ENCODE peak calls at places on chromosomes 12 and 14, in eight cellular contexts. A is psoas muscle; K is pancreas; V is CD8-positive, alpha-beta T cell; H is prostate gland; B is AG04450; T is fibroblast of lung; R is hepatocyte. E is an unnamed sample.
A peak's percentile ranks its signal among the peaks of the same experiment; 100 is the strongest.

GRCh38 chr12:49635656-49636055 is 12.3 kb downstream of the PRPF40B start:
- DNase-seq in V (no peak), A (no peak), R (no peak), H (no peak), K (no peak), B (no peak), T (no peak), E (no peak)

GRCh38 chr12:50952510-50952909 is at the start of gene HIGD1C:
- DNase-seq in K (no peak), R (no peak), B (no peak), A (no peak), T (no peak), H (no peak), V (no peak), E (no peak)

GRCh38 chr12:110689601-110690430 is 901 bp upstream of the HVCN1 start:
- DNase-seq in V (peak; percentile 45), R (peak; percentile 39), A (peak; percentile 40), T (peak; percentile 26), K (no peak), B (no peak), H (no peak), E (no peak)

GRCh38 chr14:26199599-26200370 is 398.0 kb downstream of the NOVA1 start:
- DNase-seq in V (no peak), R (no peak), H (no peak), B (no peak), A (no peak), K (no peak), T (peak; percentile 49), E (peak; percentile 56)

GRCh38 chr14:30906752-30907658 is 32.6 kb downstream of the COCH start:
- DNase-seq in V (no peak), T (peak; percentile 41), B (no peak), K (no peak), H (no peak), R (peak; percentile 8), A (no peak), E (no peak)

GRCh38 chr12:123995023-123995422 is 22.0 kb downstream of the ZNF664 start:
- DNase-seq in V (no peak), B (no peak), T (peak; percentile 68), R (no peak), A (no peak), H (no peak), K (no peak), E (peak; percentile 81)

GRCh38 chr14:65290830-65291229 is 121.7 kb upstream of the FUT8 start:
- DNase-seq in K (no peak), B (no peak), H (no peak), T (peak; percentile 62), V (no peak), A (no peak), R (no peak), E (peak; percentile 38)

GRCh38 chr14:103969961-103970360 is 27.6 kb upstream of the RD3L start:
- DNase-seq in A (no peak), T (no peak), B (no peak), K (no peak), H (no peak), V (no peak), R (no peak), E (no peak)

GRCh38 chr14:64758711-64759554 is 54.7 kb downstream of the PLEKHG3 start:
- DNase-seq in B (peak; percentile 93), T (peak; percentile 93), K (peak; percentile 56), H (no peak), A (peak; percentile 25), R (peak; percentile 89), V (no peak), E (peak; percentile 80)

GRCh38 chr12:55820679-55821078 is 2.8 kb downstream of the ORMDL2 start:
- DNase-seq in R (no peak), B (no peak), T (peak; percentile 39), H (no peak), V (no peak), K (no peak), A (no peak), E (no peak)

GRCh38 chr12:51323966-51324895 is at the start of gene BIN2:
- DNase-seq in A (peak; percentile 52), R (no peak), K (peak; percentile 58), H (no peak), V (peak; percentile 73), B (no peak), T (no peak), E (no peak)

GRCh38 chr12:104180389-104180788 is 35.2 kb upstream of the TXNRD1 start:
- DNase-seq in H (peak; percentile 60), A (no peak), K (no peak), R (no peak), T (peak; percentile 15), V (no peak), B (no peak), E (no peak)

GRCh38 chr14:100323121-100323941 is at the start of gene SLC25A47:
- DNase-seq in V (no peak), K (no peak), H (no peak), R (no peak), B (no peak), T (no peak), A (no peak), E (no peak)

GRCh38 chr14:74364271-74364880 is 16.1 kb downstream of the VRTN start:
- DNase-seq in A (no peak), H (no peak), V (no peak), R (no peak), K (no peak), T (no peak), B (no peak), E (no peak)

GRCh38 chr14:97458302-97459137 is 661.3 kb downstream of the VRK1 start:
- DNase-seq in H (no peak), R (peak; percentile 69), T (no peak), K (peak; percentile 59), B (no peak), V (peak; percentile 73), A (no peak), E (no peak)

GRCh38 chr12:1518763-1519516 is 75.4 kb downstream of the FBXL14 start:
- DNase-seq in K (no peak), A (no peak), V (no peak), H (peak; percentile 59), B (peak; percentile 49), R (peak; percentile 40), T (peak; percentile 70), E (no peak)

GRCh38 chr12:1517734-1518485 is 76.5 kb downstream of the FBXL14 start:
- DNase-seq in H (no peak), T (no peak), R (no peak), K (no peak), A (no peak), B (no peak), V (no peak), E (no peak)

GRCh38 chr12:1515428-1515827 is 79.0 kb downstream of the FBXL14 start:
- DNase-seq in H (no peak), R (no peak), K (no peak), A (no peak), V (no peak), T (no peak), B (no peak), E (no peak)

GRCh38 chr12:1518486-1518762 is 76.0 kb downstream of the FBXL14 start:
- DNase-seq in A (no peak), K (no peak), V (no peak), R (no peak), H (no peak), T (no peak), B (no peak), E (no peak)

DNA sequence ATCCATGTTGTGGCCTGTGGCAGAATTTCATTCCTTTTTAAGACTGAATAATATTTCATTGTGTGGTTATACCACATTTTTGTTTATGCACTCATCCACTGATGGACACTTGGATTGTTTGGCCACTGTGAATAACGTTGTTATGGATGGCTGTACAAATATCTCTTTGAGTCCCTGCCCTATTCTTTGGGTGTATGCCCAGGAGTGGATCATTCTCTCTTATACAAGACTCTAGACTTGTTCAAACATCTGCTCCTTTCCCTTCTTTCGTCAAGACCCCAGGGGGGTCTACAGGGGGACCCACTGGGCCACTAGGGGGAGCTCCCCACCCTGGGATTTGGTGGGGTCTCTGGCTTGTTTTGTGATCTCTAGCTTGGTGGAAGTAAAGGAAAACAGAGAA is 77.4 kb downstream of the FBXL14 start:
- DNase-seq in T (peak; percentile 87), A (no peak), B (no peak), V (no peak), R (no peak), H (no peak), K (no peak), E (no peak)
- TF ChIP-seq CTCF in T (peak; percentile 45), A (peak; percentile 9), B (peak; percentile 53), V (no peak), R (peak; percentile 17), H (no peak), K (no peak), E (peak; percentile 66)

GRCh38 chr12:120359159-120359527 is 9.8 kb downstream of the MSI1 start:
- DNase-seq in H (no peak), K (no peak), A (no peak), R (no peak), V (no peak), T (no peak), B (no peak), E (no peak)

GRCh38 chr12:120357104-120357503 is 11.9 kb downstream of the MSI1 start:
- DNase-seq in T (no peak), K (no peak), R (no peak), V (no peak), B (no peak), H (no peak), A (no peak), E (no peak)

GRCh38 chr12:120353556-120354317 is 15.2 kb downstream of the MSI1 start:
- DNase-seq in T (no peak), K (no peak), V (no peak), B (no peak), H (no peak), A (no peak), R (no peak), E (no peak)

GRCh38 chr12:120358412-120359158 is 10.4 kb downstream of the MSI1 start:
- DNase-seq in B (no peak), H (no peak), K (no peak), V (no peak), R (no peak), A (no peak), T (no peak), E (no peak)

DNA sequence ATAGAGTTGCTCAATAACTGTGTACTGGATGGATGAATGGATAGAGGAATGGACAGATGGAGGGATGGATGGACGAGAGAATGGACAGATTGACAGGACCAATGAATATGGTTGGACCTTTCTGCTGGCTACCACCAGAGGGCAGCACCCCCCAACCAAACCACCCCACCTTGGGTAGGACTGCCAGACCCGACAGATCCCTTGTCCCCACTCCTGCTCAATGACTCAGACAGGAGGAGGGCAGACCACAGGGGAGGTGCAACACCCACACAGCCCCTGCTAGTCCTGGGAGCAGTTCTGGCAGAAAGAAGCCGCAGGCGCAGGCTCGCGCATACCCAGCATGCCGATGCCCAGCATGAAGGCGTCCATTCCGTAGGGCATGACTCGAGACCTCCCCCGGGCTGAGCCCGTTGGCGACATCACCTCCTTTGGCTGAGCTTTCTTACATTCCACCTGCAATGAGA is 12.4 kb downstream of the MSI1 start:
- DNase-seq in R (peak; percentile 90), T (peak; percentile 80), V (peak; percentile 61), B (peak; percentile 41), A (peak; percentile 70), K (peak; percentile 86), H (peak; percentile 66), E (peak; percentile 99)
- H3K4me3 ChIP-seq in R (no peak overlapping the region), T (no peak overlapping the region), V (no peak overlapping the region), B (no peak overlapping the region), A (no peak overlapping the region), K (no peak overlapping the region), H (no peak overlapping the region), E (no peak overlapping the region)

GRCh38 chr12:57176139-57176477 is 28.7 kb upstream of the LRP1-AS start:
- DNase-seq in H (no peak), R (no peak), T (no peak), A (no peak), K (no peak), B (no peak), V (no peak), E (no peak)
- TF ChIP-seq CTCF in H (no peak), R (no peak), T (no peak), A (peak; percentile 16), K (peak; percentile 6), B (no peak), V (no peak), E (no peak)

GRCh38 chr12:115144425-115144824 is 460.4 kb upstream of the TBX3 start:
- DNase-seq in K (no peak), H (no peak), A (no peak), T (no peak), R (no peak), B (no peak), V (no peak), E (no peak)
- H3K4me3 ChIP-seq in K (no peak overlapping the region), H (no peak overlapping the region), A (no peak overlapping the region), T (no peak overlapping the region), R (no peak overlapping the region), B (no peak overlapping the region), V (no peak overlapping the region), E (no peak overlapping the region)

E was measured in retinal pigment epithelial cell.